ENCODE peak calls at places on chromosomes 6 and 20, in four cellular contexts. J is GM12878, M is K562, E is HepG2. H is an unnamed sample.

GRCh38 chr6:112235956-112236355 is 18.4 kb downstream of the LAMA4 start:
- DNase-seq in M (no peak), J (no peak), E (no peak), H (no peak)

GRCh38 chr20:62470003-62470402 is 5.8 kb downstream of the GATA5 start:
- DNase-seq in M (no peak), J (no peak), E (no peak), H (no peak)

GRCh38 chr20:57426156-57426769 is 35.1 kb downstream of the RBM38 start:
- DNase-seq in M (no peak), J (no peak), E (no peak), H (no peak)

GRCh38 chr6:27129095-27129815 is 118.2 kb upstream of the PRSS16 start:
- DNase-seq in E (no peak), M (no peak), J (no peak), H (no peak)

GRCh38 chr6:14596410-14596809 is 478.8 kb downstream of the CD83 start:
- DNase-seq in J (no peak), E (no peak), M (no peak), H (no peak)

GRCh38 chr6:48560408-48560807 is 449.4 kb upstream of the PTCHD4 start:
- DNase-seq in E (no peak), M (no peak), J (no peak), H (no peak)

GRCh38 chr6:168541307-168541706 is 100.3 kb downstream of the SMOC2 start:
- DNase-seq in J (no peak), M (no peak), E (no peak), H (no peak)

GRCh38 chr6:108560463-108561308 is at the start of gene FOXO3:
- DNase-seq in E (peak; percentile 72), J (no peak), M (peak; percentile 84), H (peak; percentile 76)

GRCh38 chr6:37205997-37206340 is 36.0 kb downstream of the PIM1 start:
- DNase-seq in E (no peak), M (no peak), J (no peak), H (no peak)

GRCh38 chr20:48599748-48600469 is 227.9 kb downstream of the PREX1 start:
- DNase-seq in E (no peak), J (no peak), M (no peak), H (no peak)

GRCh38 chr6:74091133-74091793 is 395.3 kb downstream of the CD109 start:
- DNase-seq in E (peak; percentile 45), J (no peak), M (peak; percentile 17), H (peak; percentile 36)

GRCh38 chr20:7199867-7200266 is 432.4 kb downstream of the BMP2 start:
- DNase-seq in E (no peak), J (no peak), M (no peak), H (no peak)

GRCh38 chr20:37954626-37955025 is 51.7 kb downstream of the VSTM2L start:
- DNase-seq in J (no peak), E (no peak), M (no peak), H (no peak)

GRCh38 chr6:8556370-8557018 is 121.1 kb upstream of the SLC35B3 start:
- DNase-seq in E (peak; percentile 35), J (no peak), M (no peak), H (peak; percentile 5)

GRCh38 chr6:134081506-134081905 is 29.1 kb upstream of the SLC2A12 start:
- DNase-seq in J (no peak), M (no peak), E (no peak), H (no peak)

GRCh38 chr6:105896821-105897095 is 189.4 kb upstream of the PRDM1 start:
- DNase-seq in E (peak; percentile 33), J (no peak), M (peak; percentile 39), H (no peak)

GRCh38 chr6:106037060-106037459 is 49.1 kb upstream of the PRDM1 start:
- DNase-seq in E (no peak), J (no peak), M (no peak), H (no peak)

GRCh38 chr6:39929733-39930461 is 4.4 kb downstream of the MOCS1 start:
- DNase-seq in E (peak; percentile 26), J (no peak), M (no peak), H (no peak)

GRCh38 chr6:157405986-157406385 is 25.0 kb downstream of the ZDHHC14 start:
- DNase-seq in J (no peak), E (no peak), M (no peak), H (no peak)

GRCh38 chr6:170266061-170266825 is 24.6 kb downstream of the DLL1 start:
- DNase-seq in E (no peak), M (no peak), J (no peak), H (no peak)

DNA sequence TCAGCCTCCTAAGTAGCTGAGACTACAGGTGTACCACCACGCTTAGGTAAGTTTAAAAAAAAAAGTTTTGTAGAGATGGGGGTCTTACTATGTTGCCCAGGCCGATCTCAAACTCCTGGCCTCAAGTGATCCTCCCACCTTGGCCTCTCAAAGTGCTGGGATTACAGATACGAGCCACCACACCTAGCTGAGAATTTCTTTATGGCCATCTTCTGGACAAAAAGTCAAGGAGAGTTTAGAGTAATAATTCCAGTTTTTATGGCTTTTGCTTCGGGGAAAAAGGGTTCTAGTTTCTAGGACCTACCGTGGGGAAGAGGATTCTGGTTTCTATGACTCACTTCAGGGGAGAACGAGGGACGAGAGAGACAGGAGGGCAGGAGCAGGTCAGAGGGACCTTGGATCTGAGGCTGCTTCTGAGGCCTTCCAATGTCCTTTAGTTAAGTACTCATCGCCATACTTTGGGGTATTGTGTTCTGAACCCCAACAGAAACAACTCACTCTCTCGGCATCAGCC is 69.3 kb upstream of the IER3 start:
- DNase-seq in M (no peak), J (no peak), E (no peak), H (no peak)
- TF ChIP-seq FOXK2 in M (no peak), J (no peak), E (no peak), H (no peak)

GRCh38 chr6:44699082-44699481 is 311.6 kb downstream of the CDC5L start:
- DNase-seq in E (no peak), M (no peak), J (no peak), H (no peak)

GRCh38 chr6:44698602-44699001 is 311.1 kb downstream of the CDC5L start:
- DNase-seq in M (no peak), E (no peak), J (no peak), H (no peak)

GRCh38 chr6:44696099-44696498 is 308.6 kb downstream of the CDC5L start:
- DNase-seq in J (no peak), E (no peak), M (no peak), H (no peak)

GRCh38 chr6:44696686-44697085 is 309.2 kb downstream of the CDC5L start:
- DNase-seq in J (no peak), E (no peak), M (no peak), H (no peak)

DNA sequence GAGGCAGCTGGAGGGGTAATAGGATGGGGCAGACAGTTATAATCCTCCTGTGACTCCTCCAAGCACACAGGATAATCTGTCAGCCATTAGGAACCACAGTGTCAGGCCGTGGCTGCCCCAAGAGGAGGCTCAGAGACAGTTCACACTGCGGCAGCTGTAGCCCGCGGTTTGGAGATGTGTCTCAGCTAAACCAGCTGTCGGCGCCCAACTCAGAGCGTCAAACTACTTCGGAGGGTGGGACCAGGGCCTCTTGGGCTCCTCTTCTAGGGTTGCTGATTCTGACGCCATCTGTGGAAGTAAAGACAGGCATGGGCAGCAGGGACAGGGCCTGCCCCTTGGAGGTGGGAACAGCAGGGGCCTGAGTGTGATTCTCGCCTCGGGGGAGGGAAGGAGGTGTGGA is 309.8 kb downstream of the CDC5L start:
- DNase-seq in E (no peak), J (no peak), M (no peak), H (no peak)
- TF ChIP-seq TARDBP in E (no peak), J (no peak), M (no peak), H (no peak)

GRCh38 chr6:17932362-17932852 is 55.0 kb downstream of the KIF13A start:
- DNase-seq in J (no peak), M (peak; percentile 35), E (peak; percentile 92), H (no peak)
- TF ChIP-seq FOXK2 in J (no peak), M (no peak), E (no peak), H (no peak)

GRCh38 chr20:36794116-36794474 is 20.5 kb upstream of the DSN1 start:
- DNase-seq in M (no peak), E (no peak), J (no peak), H (no peak)

GRCh38 chr20:36791862-36792261 is 18.3 kb upstream of the DSN1 start:
- DNase-seq in J (no peak), E (no peak), M (no peak), H (no peak)

GRCh38 chr20:36793294-36794115 is 19.9 kb upstream of the DSN1 start:
- DNase-seq in M (no peak), E (no peak), J (no peak), H (no peak)

GRCh38 chr20:36795691-36796090 is 22.1 kb upstream of the DSN1 start:
- DNase-seq in J (no peak), M (no peak), E (no peak), H (no peak)

GRCh38 chr20:36792422-36792821 is 18.9 kb upstream of the DSN1 start:
- DNase-seq in M (peak; percentile 37), J (no peak), E (peak; percentile 80), H (peak; percentile 70)
- TF ChIP-seq TARDBP in M (no peak), J (no peak), E (no peak), H (no peak)

DNA sequence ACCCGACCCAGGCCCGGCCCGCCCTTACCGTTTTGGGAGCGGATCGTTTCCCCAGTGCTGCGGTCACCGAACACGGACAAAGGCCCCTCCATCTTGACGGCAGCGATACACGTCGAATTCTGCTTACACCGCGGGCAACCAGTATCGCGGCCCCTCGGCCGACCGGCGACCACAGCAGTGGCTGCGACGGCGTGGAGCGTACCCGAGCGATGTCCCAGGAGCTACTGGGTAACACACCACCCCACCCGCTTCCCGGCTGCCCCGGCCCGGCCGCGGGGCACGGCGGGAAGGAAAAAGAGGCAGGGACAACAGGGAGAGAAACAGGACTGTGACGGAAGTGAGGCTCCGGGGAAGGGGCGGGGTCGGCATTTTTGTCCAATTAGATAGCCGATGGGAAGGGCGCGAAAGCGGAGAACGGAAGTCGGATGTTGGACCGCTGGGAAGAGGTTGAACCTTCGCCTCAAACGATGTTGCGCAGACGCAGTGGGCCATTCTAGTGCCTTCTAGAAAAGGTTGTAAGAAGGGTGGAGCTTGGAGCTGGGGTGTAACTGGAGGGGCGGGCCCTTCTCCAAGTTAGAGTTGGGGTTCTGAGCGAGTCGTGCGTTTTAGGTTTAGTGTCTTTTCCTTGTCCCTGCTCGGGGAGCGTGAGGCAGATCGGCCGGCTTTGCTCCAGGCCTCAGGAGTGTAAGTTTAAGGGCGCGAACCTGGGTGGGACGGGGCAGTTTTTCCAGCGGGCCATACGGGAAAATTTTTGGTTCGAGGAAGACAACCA is at the start of gene TCP1:
- DNase-seq in E (peak; percentile 100), J (peak; percentile 99), M (peak; percentile 93), H (peak; percentile 97)
- TF ChIP-seq FOXK2 in E (peak; percentile 97), J (peak; percentile 89), M (peak; percentile 99), H (peak; percentile 71)

GRCh38 chr20:34515484-34516037 is 661 bp upstream of the DYNLRB1 start:
- DNase-seq in J (peak; percentile 56), E (peak; percentile 65), M (peak; percentile 65), H (peak; percentile 67)
- TF ChIP-seq TARDBP in J (no peak), E (no peak), M (no peak), H (no peak)